ENCODE peak calls at places on chromosomes 7 and 10, in ten cellular contexts. F, O, D, K, G, W, P, L, J and A are unnamed samples.

GRCh38 chr7:137731436-137731835 is 115.3 kb downstream of the DGKI start:
- DNase-seq in D (no peak), L (no peak), W (no peak), P (no peak), J (no peak), F (no peak), G (no peak), K (no peak), O (no peak), A (no peak)

GRCh38 chr10:44385726-44386438 is 985 bp upstream of the CXCL12 start:
- DNase-seq in W (no peak), O (no peak), G (no peak), K (no peak), J (peak; percentile 40), L (no peak), F (no peak), D (no peak), P (no peak), A (no peak)

GRCh38 chr10:86535057-86535882 is 13.7 kb upstream of the WAPL start:
- DNase-seq in W (no peak), O (no peak), D (no peak), F (peak; percentile 87), K (peak; percentile 91), G (no peak), L (no peak), P (peak; percentile 31), J (peak; percentile 51), A (peak; percentile 25)

GRCh38 chr7:131546126-131546525 is 10.3 kb downstream of the PODXL start:
- DNase-seq in G (no peak), K (no peak), D (no peak), J (no peak), W (no peak), F (no peak), O (no peak), L (no peak), P (no peak), A (no peak)

GRCh38 chr7:63093481-63093880 is 905.2 kb upstream of the ZNF722 start:
- DNase-seq in O (no peak), D (no peak), K (no peak), L (no peak), J (no peak), W (no peak), P (no peak), G (no peak), F (no peak), A (no peak)

GRCh38 chr7:138934401-138934800 is 46.8 kb downstream of the KIAA1549 start:
- DNase-seq in J (no peak), W (no peak), O (no peak), G (no peak), F (no peak), K (no peak), D (no peak), P (no peak), L (no peak), A (no peak)

GRCh38 chr7:92075455-92076158 is 58.7 kb downstream of the CYP51A1 start:
- DNase-seq in L (no peak), D (no peak), O (no peak), G (no peak), P (no peak), W (no peak), F (no peak), J (peak; percentile 43), K (no peak), A (no peak)

GRCh38 chr10:9097206-9097990 is 1042.9 kb downstream of the GATA3 start:
- DNase-seq in P (no peak), D (peak; percentile 84), J (no peak), F (no peak), K (no peak), L (no peak), W (no peak), G (no peak), O (no peak), A (no peak)

GRCh38 chr10:110010076-110011069 is 2.6 kb downstream of the ADD3 start:
- DNase-seq in D (peak; percentile 92), P (no peak), J (no peak), F (no peak), W (peak; percentile 61), O (peak; percentile 22), L (no peak), K (no peak), G (no peak), A (no peak)

GRCh38 chr7:140670343-140670935 is 2.3 kb upstream of the ADCK2 start:
- DNase-seq in K (no peak), P (no peak), G (no peak), O (no peak), J (no peak), D (no peak), W (no peak), L (no peak), F (no peak), A (no peak)

GRCh38 chr7:106041140-106041717 is 70.9 kb downstream of the SYPL1 start:
- DNase-seq in L (no peak), G (no peak), D (peak; percentile 26), O (no peak), W (no peak), K (no peak), P (peak; percentile 47), J (peak; percentile 74), F (no peak), A (no peak)

GRCh38 chr7:135508853-135509588 is 881 bp downstream of the CNOT4 start:
- DNase-seq in J (peak; percentile 41), P (no peak), F (no peak), G (no peak), L (no peak), D (peak; percentile 48), O (no peak), K (no peak), W (peak; percentile 7), A (no peak)

GRCh38 chr7:106613279-106613678 is 47.7 kb downstream of the CCDC71L start:
- DNase-seq in J (no peak), K (no peak), G (no peak), P (no peak), D (no peak), W (no peak), O (no peak), F (no peak), L (no peak), A (no peak)

GRCh38 chr10:110103921-110104461 is 96.2 kb downstream of the ADD3 start:
- DNase-seq in D (no peak), W (no peak), G (no peak), P (no peak), F (no peak), K (no peak), L (no peak), O (no peak), J (no peak), A (no peak)

GRCh38 chr7:36277247-36277542 is 112.5 kb upstream of the ANLN start:
- DNase-seq in O (no peak), D (no peak), P (no peak), L (no peak), G (no peak), K (no peak), W (no peak), F (no peak), J (no peak), A (no peak)

GRCh38 chr7:29806793-29807178 is 478 bp downstream of the WIPF3 start:
- DNase-seq in G (no peak), D (no peak), O (no peak), F (no peak), L (no peak), W (no peak), P (no peak), K (no peak), J (peak; percentile 28), A (no peak)